ENCODE peak calls at places on chromosomes 7 and 10, in four cellular contexts. One of them, this sample, is unnamed.
A peak's percentile ranks its signal among the peaks of the same experiment; 100 is the strongest.

GRCh38 chr7:129225931-129226572 is 1.2 kb downstream of the AHCYL2 start:
- DNase-seq in HFF-Myc: no peak
- DNase-seq in stimulated activated CD4-positive, alpha-beta T cell treated with anti-CD3 and anti-CD28 coated beads, Interleukin-1b, Interleukin-23, amount 100 ng/mL, for 24 hours: no peak
- DNase-seq in activated CD4-positive, alpha-beta T cell treated with anti-CD3 and anti-CD28 coated beads for 36 hours: no peak
- DNase-seq in this sample: peak; percentile 30

GRCh38 chr7:12647364-12648219 is 39.8 kb upstream of the ARL4A start:
- DNase-seq in HFF-Myc: no peak
- DNase-seq in stimulated activated CD4-positive, alpha-beta T cell treated with anti-CD3 and anti-CD28 coated beads, Interleukin-1b, Interleukin-23, amount 100 ng/mL, for 24 hours: no peak
- DNase-seq in activated CD4-positive, alpha-beta T cell treated with anti-CD3 and anti-CD28 coated beads for 36 hours: no peak
- DNase-seq in this sample: no peak

GRCh38 chr10:72503241-72503640 is 122.6 kb downstream of the MICU1 start:
- DNase-seq in HFF-Myc: no peak
- DNase-seq in stimulated activated CD4-positive, alpha-beta T cell treated with anti-CD3 and anti-CD28 coated beads, Interleukin-1b, Interleukin-23, amount 100 ng/mL, for 24 hours: no peak
- DNase-seq in activated CD4-positive, alpha-beta T cell treated with anti-CD3 and anti-CD28 coated beads for 36 hours: no peak
- DNase-seq in this sample: no peak

GRCh38 chr7:134907000-134907399 is 79.3 kb upstream of the AGBL3 start:
- DNase-seq in HFF-Myc: no peak
- DNase-seq in stimulated activated CD4-positive, alpha-beta T cell treated with anti-CD3 and anti-CD28 coated beads, Interleukin-1b, Interleukin-23, amount 100 ng/mL, for 24 hours: no peak
- DNase-seq in activated CD4-positive, alpha-beta T cell treated with anti-CD3 and anti-CD28 coated beads for 36 hours: no peak
- DNase-seq in this sample: no peak

GRCh38 chr10:12826800-12827372 is 174.6 kb downstream of the CCDC3 start:
- DNase-seq in HFF-Myc: no peak
- DNase-seq in stimulated activated CD4-positive, alpha-beta T cell treated with anti-CD3 and anti-CD28 coated beads, Interleukin-1b, Interleukin-23, amount 100 ng/mL, for 24 hours: no peak
- DNase-seq in activated CD4-positive, alpha-beta T cell treated with anti-CD3 and anti-CD28 coated beads for 36 hours: no peak
- DNase-seq in this sample: no peak

GRCh38 chr7:14483663-14484062 is 418.9 kb downstream of the DGKB start:
- DNase-seq in HFF-Myc: no peak
- DNase-seq in stimulated activated CD4-positive, alpha-beta T cell treated with anti-CD3 and anti-CD28 coated beads, Interleukin-1b, Interleukin-23, amount 100 ng/mL, for 24 hours: no peak
- DNase-seq in activated CD4-positive, alpha-beta T cell treated with anti-CD3 and anti-CD28 coated beads for 36 hours: no peak
- DNase-seq in this sample: no peak

GRCh38 chr7:54839538-54840213 is 80.7 kb upstream of the SEC61G start:
- DNase-seq in HFF-Myc: no peak
- DNase-seq in stimulated activated CD4-positive, alpha-beta T cell treated with anti-CD3 and anti-CD28 coated beads, Interleukin-1b, Interleukin-23, amount 100 ng/mL, for 24 hours: no peak
- DNase-seq in activated CD4-positive, alpha-beta T cell treated with anti-CD3 and anti-CD28 coated beads for 36 hours: peak; percentile 16
- DNase-seq in this sample: peak; percentile 50

GRCh38 chr10:3365630-3366029 is 193.0 kb upstream of the PITRM1 start:
- DNase-seq in HFF-Myc: no peak
- DNase-seq in stimulated activated CD4-positive, alpha-beta T cell treated with anti-CD3 and anti-CD28 coated beads, Interleukin-1b, Interleukin-23, amount 100 ng/mL, for 24 hours: no peak
- DNase-seq in activated CD4-positive, alpha-beta T cell treated with anti-CD3 and anti-CD28 coated beads for 36 hours: no peak
- DNase-seq in this sample: no peak

GRCh38 chr10:110471566-110472139 is 26.1 kb upstream of the DUSP5 start:
- DNase-seq in HFF-Myc: no peak
- DNase-seq in stimulated activated CD4-positive, alpha-beta T cell treated with anti-CD3 and anti-CD28 coated beads, Interleukin-1b, Interleukin-23, amount 100 ng/mL, for 24 hours: no peak
- DNase-seq in activated CD4-positive, alpha-beta T cell treated with anti-CD3 and anti-CD28 coated beads for 36 hours: no peak
- DNase-seq in this sample: no peak

GRCh38 chr10:5975641-5976473 is 1.5 kb downstream of the IL15RA start:
- DNase-seq in HFF-Myc: no peak
- DNase-seq in stimulated activated CD4-positive, alpha-beta T cell treated with anti-CD3 and anti-CD28 coated beads, Interleukin-1b, Interleukin-23, amount 100 ng/mL, for 24 hours: peak; percentile 26
- DNase-seq in activated CD4-positive, alpha-beta T cell treated with anti-CD3 and anti-CD28 coated beads for 36 hours: peak; percentile 83
- DNase-seq in this sample: peak; percentile 62

GRCh38 chr7:132118641-132119040 is 457.6 kb downstream of the PLXNA4 start:
- DNase-seq in HFF-Myc: no peak
- DNase-seq in stimulated activated CD4-positive, alpha-beta T cell treated with anti-CD3 and anti-CD28 coated beads, Interleukin-1b, Interleukin-23, amount 100 ng/mL, for 24 hours: no peak
- DNase-seq in activated CD4-positive, alpha-beta T cell treated with anti-CD3 and anti-CD28 coated beads for 36 hours: no peak
- DNase-seq in this sample: no peak

GRCh38 chr7:44325811-44326241 is 432 bp upstream of the CAMK2B start:
- DNase-seq in HFF-Myc: no peak
- DNase-seq in stimulated activated CD4-positive, alpha-beta T cell treated with anti-CD3 and anti-CD28 coated beads, Interleukin-1b, Interleukin-23, amount 100 ng/mL, for 24 hours: no peak
- DNase-seq in activated CD4-positive, alpha-beta T cell treated with anti-CD3 and anti-CD28 coated beads for 36 hours: no peak
- DNase-seq in this sample: no peak

GRCh38 chr7:117183729-117184128 is 139.1 kb downstream of the WNT2 start:
- DNase-seq in HFF-Myc: no peak
- DNase-seq in stimulated activated CD4-positive, alpha-beta T cell treated with anti-CD3 and anti-CD28 coated beads, Interleukin-1b, Interleukin-23, amount 100 ng/mL, for 24 hours: no peak
- DNase-seq in activated CD4-positive, alpha-beta T cell treated with anti-CD3 and anti-CD28 coated beads for 36 hours: no peak
- DNase-seq in this sample: no peak

GRCh38 chr10:111319866-111320265 is 243.0 kb downstream of the ADRA2A start:
- DNase-seq in HFF-Myc: no peak
- DNase-seq in stimulated activated CD4-positive, alpha-beta T cell treated with anti-CD3 and anti-CD28 coated beads, Interleukin-1b, Interleukin-23, amount 100 ng/mL, for 24 hours: no peak
- DNase-seq in activated CD4-positive, alpha-beta T cell treated with anti-CD3 and anti-CD28 coated beads for 36 hours: no peak
- DNase-seq in this sample: no peak

GRCh38 chr7:116812905-116813304 is 49.5 kb upstream of the CAPZA2 start:
- DNase-seq in HFF-Myc: no peak
- DNase-seq in stimulated activated CD4-positive, alpha-beta T cell treated with anti-CD3 and anti-CD28 coated beads, Interleukin-1b, Interleukin-23, amount 100 ng/mL, for 24 hours: no peak
- DNase-seq in activated CD4-positive, alpha-beta T cell treated with anti-CD3 and anti-CD28 coated beads for 36 hours: no peak
- DNase-seq in this sample: no peak

GRCh38 chr10:99394761-99395386 is 35.5 kb downstream of the GOT1 start:
- DNase-seq in HFF-Myc: no peak
- DNase-seq in stimulated activated CD4-positive, alpha-beta T cell treated with anti-CD3 and anti-CD28 coated beads, Interleukin-1b, Interleukin-23, amount 100 ng/mL, for 24 hours: no peak
- DNase-seq in activated CD4-positive, alpha-beta T cell treated with anti-CD3 and anti-CD28 coated beads for 36 hours: no peak
- DNase-seq in this sample: no peak

GRCh38 chr10:73439605-73440298 is 6.4 kb upstream of the MSS51 start:
- DNase-seq in HFF-Myc: peak; percentile 9
- DNase-seq in stimulated activated CD4-positive, alpha-beta T cell treated with anti-CD3 and anti-CD28 coated beads, Interleukin-1b, Interleukin-23, amount 100 ng/mL, for 24 hours: no peak
- DNase-seq in activated CD4-positive, alpha-beta T cell treated with anti-CD3 and anti-CD28 coated beads for 36 hours: no peak
- DNase-seq in this sample: peak; percentile 14

GRCh38 chr7:41189866-41190265 is 513.0 kb downstream of the INHBA start:
- DNase-seq in HFF-Myc: peak; percentile 67
- DNase-seq in stimulated activated CD4-positive, alpha-beta T cell treated with anti-CD3 and anti-CD28 coated beads, Interleukin-1b, Interleukin-23, amount 100 ng/mL, for 24 hours: no peak
- DNase-seq in activated CD4-positive, alpha-beta T cell treated with anti-CD3 and anti-CD28 coated beads for 36 hours: no peak
- DNase-seq in this sample: no peak

GRCh38 chr7:143245123-143245522 is 18.1 kb upstream of the GSTK1 start:
- DNase-seq in HFF-Myc: no peak
- DNase-seq in stimulated activated CD4-positive, alpha-beta T cell treated with anti-CD3 and anti-CD28 coated beads, Interleukin-1b, Interleukin-23, amount 100 ng/mL, for 24 hours: no peak
- DNase-seq in activated CD4-positive, alpha-beta T cell treated with anti-CD3 and anti-CD28 coated beads for 36 hours: no peak
- DNase-seq in this sample: no peak

GRCh38 chr10:80515511-80515910 is 22.2 kb upstream of the SH2D4B start:
- DNase-seq in HFF-Myc: no peak
- DNase-seq in stimulated activated CD4-positive, alpha-beta T cell treated with anti-CD3 and anti-CD28 coated beads, Interleukin-1b, Interleukin-23, amount 100 ng/mL, for 24 hours: no peak
- DNase-seq in activated CD4-positive, alpha-beta T cell treated with anti-CD3 and anti-CD28 coated beads for 36 hours: no peak
- DNase-seq in this sample: no peak

GRCh38 chr10:60606343-60607080 is 171.8 kb upstream of the CDK1 start:
- DNase-seq in HFF-Myc: no peak
- DNase-seq in stimulated activated CD4-positive, alpha-beta T cell treated with anti-CD3 and anti-CD28 coated beads, Interleukin-1b, Interleukin-23, amount 100 ng/mL, for 24 hours: no peak
- DNase-seq in activated CD4-positive, alpha-beta T cell treated with anti-CD3 and anti-CD28 coated beads for 36 hours: no peak
- DNase-seq in this sample: peak; percentile 29

GRCh38 chr10:3105905-3106304 is 38.6 kb downstream of the PFKP start:
- DNase-seq in HFF-Myc: no peak
- DNase-seq in stimulated activated CD4-positive, alpha-beta T cell treated with anti-CD3 and anti-CD28 coated beads, Interleukin-1b, Interleukin-23, amount 100 ng/mL, for 24 hours: no peak
- DNase-seq in activated CD4-positive, alpha-beta T cell treated with anti-CD3 and anti-CD28 coated beads for 36 hours: no peak
- DNase-seq in this sample: no peak

GRCh38 chr10:86480571-86480970 is 41.0 kb downstream of the WAPL start:
- DNase-seq in HFF-Myc: no peak
- DNase-seq in stimulated activated CD4-positive, alpha-beta T cell treated with anti-CD3 and anti-CD28 coated beads, Interleukin-1b, Interleukin-23, amount 100 ng/mL, for 24 hours: no peak
- DNase-seq in activated CD4-positive, alpha-beta T cell treated with anti-CD3 and anti-CD28 coated beads for 36 hours: no peak
- DNase-seq in this sample: no peak

GRCh38 chr7:134699021-134699818 is 52.6 kb downstream of the BPGM start:
- DNase-seq in HFF-Myc: no peak
- DNase-seq in stimulated activated CD4-positive, alpha-beta T cell treated with anti-CD3 and anti-CD28 coated beads, Interleukin-1b, Interleukin-23, amount 100 ng/mL, for 24 hours: no peak
- DNase-seq in activated CD4-positive, alpha-beta T cell treated with anti-CD3 and anti-CD28 coated beads for 36 hours: no peak
- DNase-seq in this sample: no peak

GRCh38 chr10:71933651-71934050 is 30.5 kb upstream of the CHST3 start:
- DNase-seq in HFF-Myc: no peak
- DNase-seq in stimulated activated CD4-positive, alpha-beta T cell treated with anti-CD3 and anti-CD28 coated beads, Interleukin-1b, Interleukin-23, amount 100 ng/mL, for 24 hours: peak; percentile 44
- DNase-seq in activated CD4-positive, alpha-beta T cell treated with anti-CD3 and anti-CD28 coated beads for 36 hours: peak; percentile 84
- DNase-seq in this sample: no peak

GRCh38 chr7:23346316-23346715 is 47.2 kb downstream of the MALSU1 start:
- DNase-seq in HFF-Myc: no peak
- DNase-seq in stimulated activated CD4-positive, alpha-beta T cell treated with anti-CD3 and anti-CD28 coated beads, Interleukin-1b, Interleukin-23, amount 100 ng/mL, for 24 hours: no peak
- DNase-seq in activated CD4-positive, alpha-beta T cell treated with anti-CD3 and anti-CD28 coated beads for 36 hours: no peak
- DNase-seq in this sample: no peak

GRCh38 chr10:84452006-84452405 is 123.6 kb downstream of the CCSER2 start:
- DNase-seq in HFF-Myc: no peak
- DNase-seq in stimulated activated CD4-positive, alpha-beta T cell treated with anti-CD3 and anti-CD28 coated beads, Interleukin-1b, Interleukin-23, amount 100 ng/mL, for 24 hours: no peak
- DNase-seq in activated CD4-positive, alpha-beta T cell treated with anti-CD3 and anti-CD28 coated beads for 36 hours: no peak
- DNase-seq in this sample: peak; percentile 88

GRCh38 chr7:341841-342638 is 52.1 kb downstream of the FOXL3 start:
- DNase-seq in HFF-Myc: no peak
- DNase-seq in stimulated activated CD4-positive, alpha-beta T cell treated with anti-CD3 and anti-CD28 coated beads, Interleukin-1b, Interleukin-23, amount 100 ng/mL, for 24 hours: no peak
- DNase-seq in activated CD4-positive, alpha-beta T cell treated with anti-CD3 and anti-CD28 coated beads for 36 hours: no peak
- DNase-seq in this sample: peak; percentile 96

GRCh38 chr10:115963848-115964247 is 309.2 kb downstream of the GFRA1 start:
- DNase-seq in HFF-Myc: no peak
- DNase-seq in stimulated activated CD4-positive, alpha-beta T cell treated with anti-CD3 and anti-CD28 coated beads, Interleukin-1b, Interleukin-23, amount 100 ng/mL, for 24 hours: no peak
- DNase-seq in activated CD4-positive, alpha-beta T cell treated with anti-CD3 and anti-CD28 coated beads for 36 hours: peak; percentile 10
- DNase-seq in this sample: no peak